ENCODE peak calls at places on chromosome 7, in six cellular contexts. A is transverse colon, G is endothelial cell of umbilical vein, M is HCT116, S is stomach, P is spleen. B is an unnamed sample.

GRCh38 chr7:151529842-151530241 is 10.1 kb upstream of the RHEB start:
- DNase-seq in G (no peak), S (no peak), M (no peak), P (no peak), A (no peak), B (no peak)

GRCh38 chr7:92641921-92642511 is 51.8 kb upstream of the FAM133B start:
- DNase-seq in A (no peak), S (no peak), P (no peak), G (peak; percentile 68), M (no peak), B (no peak)

GRCh38 chr7:150448789-150449147 is 1.7 kb upstream of the GIMAP8 start:
- DNase-seq in A (peak; percentile 85), G (peak; percentile 87), M (peak; percentile 48), S (peak; percentile 82), P (peak; percentile 95), B (peak; percentile 82)

GRCh38 chr7:372939-373791 is 83.2 kb downstream of the FOXL3 start:
- DNase-seq in A (peak; percentile 65), G (no peak), S (peak; percentile 90), P (peak; percentile 67), M (no peak), B (no peak)

GRCh38 chr7:78472519-78472918 is 673.9 kb downstream of the PHTF2 start:
- DNase-seq in A (no peak), M (no peak), P (no peak), S (no peak), G (no peak), B (no peak)

GRCh38 chr7:155538293-155538692 is 8.1 kb downstream of the CNPY1 start:
- DNase-seq in P (no peak), G (no peak), S (no peak), A (no peak), M (no peak), B (no peak)

GRCh38 chr7:102284399-102284798 is 2.3 kb upstream of the SH2B2 start:
- DNase-seq in S (no peak), P (no peak), A (peak; percentile 45), G (no peak), M (no peak), B (no peak)

GRCh38 chr7:74606101-74606908 is 51.2 kb upstream of the GTF2I start:
- DNase-seq in M (no peak), A (peak; percentile 65), S (peak; percentile 57), P (peak; percentile 88), G (peak; percentile 24), B (peak; percentile 68)

GRCh38 chr7:118918556-118918955 is 694.1 kb downstream of the ANKRD7 start:
- DNase-seq in P (no peak), M (peak; percentile 26), S (no peak), A (no peak), G (no peak), B (no peak)

GRCh38 chr7:132498319-132498718 is 78.0 kb downstream of the PLXNA4 start:
- DNase-seq in S (no peak), G (no peak), A (no peak), M (no peak), P (no peak), B (no peak)

GRCh38 chr7:156015237-156016020 is 203.2 kb upstream of the SHH start:
- DNase-seq in S (peak; percentile 15), A (no peak), G (no peak), M (no peak), P (no peak), B (no peak)

GRCh38 chr7:6576024-6576866 is 1.0 kb upstream of the ZDHHC4 start:
- DNase-seq in M (no peak), P (peak; percentile 81), G (no peak), S (no peak), A (no peak), B (no peak)

GRCh38 chr7:6578114-6579084 is 1.1 kb downstream of the ZDHHC4 start:
- DNase-seq in S (no peak), M (no peak), A (no peak), G (no peak), P (no peak), B (no peak)

GRCh38 chr7:6579446-6579845 is 2.2 kb downstream of the ZDHHC4 start:
- DNase-seq in P (no peak), S (no peak), A (no peak), M (no peak), G (no peak), B (no peak)

GRCh38 chr7:6575246-6576023 is 1.8 kb upstream of the ZDHHC4 start:
- DNase-seq in M (no peak), A (no peak), S (no peak), P (no peak), G (no peak), B (no peak)

GRCh38 chr7:6577369-6578113 is at the start of gene ZDHHC4:
- DNase-seq in P (peak; percentile 96), A (peak; percentile 90), G (peak; percentile 83), M (peak; percentile 80), S (peak; percentile 89), B (peak; percentile 98)
- TF ChIP-seq POLR2A in P (peak; percentile 81), A (peak; percentile 97), G (peak; percentile 97), M (peak; percentile 92), S (no peak), B (peak; percentile 94)

DNA sequence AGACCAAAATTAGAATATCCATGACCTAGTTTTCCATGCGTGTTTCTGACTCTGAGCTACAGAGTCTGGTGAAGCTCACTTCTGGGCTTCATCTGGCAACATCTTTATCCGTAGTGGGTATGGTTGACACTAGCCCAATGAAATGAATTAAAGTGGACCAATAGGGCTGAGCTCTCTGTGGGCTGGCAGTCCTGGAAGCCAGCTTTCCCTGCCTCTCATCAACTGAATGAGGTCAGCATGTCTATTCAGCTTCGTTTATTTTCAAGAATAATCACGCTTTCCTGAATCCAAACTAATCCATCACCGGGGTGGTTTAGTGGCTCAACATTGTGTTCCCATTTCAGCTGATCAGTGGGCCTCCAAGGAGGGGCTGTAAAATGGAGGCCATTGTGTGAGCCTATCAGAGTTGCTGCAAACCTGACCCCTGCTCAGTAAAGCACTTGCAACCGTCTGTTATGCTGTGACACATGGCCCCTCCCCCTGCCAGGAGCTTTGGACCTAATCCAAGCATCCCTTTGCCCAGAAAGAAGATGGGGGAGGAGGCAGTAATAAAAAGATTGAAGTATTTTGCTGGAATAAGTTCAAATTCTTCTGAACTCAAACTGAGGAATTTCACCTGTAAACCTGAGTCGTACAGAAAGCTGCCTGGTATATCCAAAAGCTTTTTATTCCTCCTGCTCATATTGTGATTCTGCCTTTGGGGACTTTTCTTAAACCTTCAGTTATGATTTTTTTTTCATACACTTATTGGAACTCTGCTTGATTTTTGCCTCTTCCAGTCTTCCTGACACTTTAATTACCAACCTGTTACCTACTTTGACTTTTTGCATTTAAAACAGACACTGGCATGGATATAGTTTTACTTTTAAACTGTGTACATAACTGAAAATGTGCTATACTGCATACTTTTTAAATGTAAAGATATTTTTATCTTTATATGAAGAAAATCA is 35.5 kb downstream of the CAV1 start:
- DNase-seq in P (no peak), G (no peak), S (no peak), M (no peak), A (no peak), B (no peak)
- TF ChIP-seq POLR2AphosphoS5 in P (no peak), G (no peak), S (no peak), M (no peak), A (peak; percentile 49), B (no peak)

DNA sequence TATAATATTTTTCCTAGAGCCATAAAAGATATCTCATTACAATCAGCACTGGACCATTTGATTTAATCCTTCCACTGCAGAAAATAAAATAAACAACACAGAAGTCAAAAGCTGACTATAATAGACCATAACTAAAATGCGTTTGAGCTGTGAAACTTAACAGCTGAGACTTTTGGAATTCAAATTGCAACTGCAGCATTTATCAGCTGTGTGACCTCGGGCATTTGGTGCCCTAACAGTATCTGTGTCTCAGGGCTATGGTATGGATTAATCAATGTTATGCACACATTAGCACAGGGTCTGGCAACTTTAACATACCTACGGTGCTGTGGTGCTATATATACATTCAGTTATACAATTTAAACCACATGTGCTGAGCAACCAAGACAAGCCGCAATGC is 160.1 kb downstream of the COL28A1 start:
- DNase-seq in G (no peak), A (no peak), S (no peak), P (no peak), M (no peak), B (no peak)
- TF ChIP-seq POLR2A in G (no peak), A (no peak), S (no peak), P (no peak), M (no peak), B (no peak)

GRCh38 chr7:101217388-101218235 is at the start of the genes PLOD3 and ZNHIT1:
- DNase-seq in P (peak; percentile 96), A (peak; percentile 98), M (peak; percentile 96), S (peak; percentile 99), G (peak; percentile 98), B (peak; percentile 97)
- TF ChIP-seq POLR2AphosphoS5 in P (peak; percentile 87), A (peak; percentile 33), M (peak; percentile 86), S (peak; percentile 52), G (peak; percentile 75), B (no peak)

GRCh38 chr7:25121599-25121998 is 3.5 kb downstream of the CYCS start:
- DNase-seq in P (no peak), A (no peak), S (no peak), G (no peak), M (no peak), B (no peak)

GRCh38 chr7:25122373-25122772 is 2.7 kb downstream of the CYCS start:
- DNase-seq in G (no peak), P (no peak), S (no peak), A (no peak), M (no peak), B (no peak)

GRCh38 chr7:25124485-25125136 is 449 bp downstream of the CYCS start:
- DNase-seq in S (no peak), G (no peak), A (no peak), M (no peak), P (peak; percentile 81), B (no peak)

GRCh38 chr7:25125137-25125946 is at the start of gene CYCS:
- DNase-seq in P (peak; percentile 100), M (peak; percentile 99), G (peak; percentile 100), S (peak; percentile 100), A (peak; percentile 100), B (peak; percentile 79)
- TF ChIP-seq POLR2A in P (peak; percentile 97), M (peak; percentile 96), G (peak; percentile 98), S (no peak), A (peak; percentile 99), B (peak; percentile 100)

DNA sequence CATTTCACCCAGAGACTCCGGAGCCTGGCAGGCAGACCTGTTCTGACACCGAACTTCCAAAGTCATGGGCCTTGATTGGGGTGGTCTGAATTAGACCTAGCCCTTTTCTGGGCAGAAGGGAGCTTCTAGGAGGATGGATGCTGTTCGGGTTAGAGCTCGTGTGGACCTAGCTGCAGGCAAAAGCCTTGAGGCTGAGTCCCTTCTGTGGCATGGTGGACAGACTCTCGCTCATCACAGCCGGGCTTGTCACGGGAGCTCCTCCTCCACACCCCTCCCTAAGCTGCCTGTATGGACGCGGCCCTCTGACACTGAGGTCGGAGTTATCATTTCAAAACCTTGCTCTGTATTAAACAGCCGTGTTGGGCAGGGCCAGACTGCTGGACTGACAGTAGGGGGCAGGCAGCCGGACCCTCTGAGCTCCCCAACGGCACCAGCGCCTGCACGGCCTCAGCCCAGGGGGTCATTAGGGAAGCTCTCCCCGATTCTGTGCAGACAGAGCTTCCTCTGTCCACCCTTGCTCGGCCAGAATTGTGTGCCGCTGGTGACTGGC is 2.2 kb downstream of the IRF5 start:
- DNase-seq in A (peak; percentile 30), S (no peak), P (peak; percentile 83), M (no peak), G (no peak), B (no peak)
- TF ChIP-seq POLR2AphosphoS5 in A (no peak), S (no peak), P (no peak), M (no peak), G (no peak), B (no peak)

GRCh38 chr7:5045558-5046396 is at the start of gene RBAK:
- DNase-seq in M (peak; percentile 92), G (peak; percentile 86), P (peak; percentile 98), A (peak; percentile 96), S (peak; percentile 95), B (peak; percentile 79)
- TF ChIP-seq POLR2A in M (peak; percentile 87), G (peak; percentile 84), P (no peak), A (peak; percentile 56), S (no peak), B (peak; percentile 74)

B was measured in GM12891.